ENCODE peak calls at places on chromosomes 3 and 15, in four cellular contexts. U, D, C and E are unnamed samples.

GRCh38 chr3:15606434-15606891 is 4.9 kb downstream of the BTD start:
- DNase-seq in D (peak), U (no peak), C (no peak), E (peak)

GRCh38 chr3:20069178-20069532 is 28.9 kb downstream of the KAT2B start:
- DNase-seq in D (no peak), U (no peak), C (no peak), E (no peak)

GRCh38 chr15:53589526-53590057 is 169.9 kb downstream of the WDR72 start:
- DNase-seq in C (no peak), D (no peak), U (no peak), E (no peak)

GRCh38 chr3:60056394-60056793 is 1006.6 kb upstream of the CFAP20DC start:
- DNase-seq in D (no peak), U (no peak), C (no peak), E (no peak)

GRCh38 chr3:4643904-4644547 is 150.9 kb downstream of the ITPR1 start:
- DNase-seq in U (no peak), D (no peak), C (no peak), E (no peak)

GRCh38 chr3:128805771-128806170 is 73.6 kb upstream of the ACAD9 start:
- DNase-seq in D (peak), U (no peak), C (no peak), E (peak)

GRCh38 chr3:17038900-17039545 is 154.3 kb downstream of the PLCL2 start:
- DNase-seq in D (peak), U (no peak), C (no peak), E (no peak)

GRCh38 chr3:52315977-52316764 is at the start of gene DNAH1:
- DNase-seq in C (no peak), U (no peak), D (no peak), E (no peak)

GRCh38 chr15:69414702-69415161 is 583 bp downstream of the KIF23 start:
- DNase-seq in U (no peak), D (peak), C (peak), E (peak)

GRCh38 chr15:52103217-52104207 is 9.1 kb downstream of the BCL2L10 start:
- DNase-seq in C (no peak), U (peak), D (peak), E (peak)

GRCh38 chr3:122183521-122183892 is at the start of gene CASR:
- DNase-seq in C (no peak), U (no peak), D (peak), E (peak)

GRCh38 chr3:42013652-42014442 is 51.9 kb upstream of the ULK4 start:
- DNase-seq in C (peak), D (no peak), U (no peak), E (no peak)

GRCh38 chr15:65259367-65259781 is 27.3 kb downstream of the PARP16 start:
- DNase-seq in D (no peak), C (peak), U (no peak), E (no peak)

GRCh38 chr3:28940530-28940929 is 340.3 kb upstream of the RBMS3 start:
- DNase-seq in D (no peak), U (no peak), C (no peak), E (peak)

GRCh38 chr3:117104381-117104780 is 394.8 kb downstream of the TUSC7 start:
- DNase-seq in U (no peak), C (no peak), D (no peak), E (no peak)

GRCh38 chr15:31364301-31365031 is 37.8 kb downstream of the KLF13 start:
- DNase-seq in D (peak), U (no peak), C (peak), E (no peak)

GRCh38 chr15:41603411-41603935 is 44.5 kb downstream of the TYRO3 start:
- DNase-seq in C (no peak), D (no peak), U (no peak), E (no peak)

GRCh38 chr15:49815506-49815905 is 194.7 kb downstream of the DTWD1 start:
- DNase-seq in C (no peak), U (no peak), D (no peak), E (no peak)

GRCh38 chr3:71243230-71243629 is 340.3 kb downstream of the FOXP1 start:
- DNase-seq in U (no peak), C (no peak), D (no peak), E (no peak)

GRCh38 chr3:149703474-149703873 is 45.6 kb upstream of the WWTR1 start:
- DNase-seq in C (peak), U (no peak), D (no peak), E (peak)

GRCh38 chr15:63010386-63010785 is 32.2 kb upstream of the TPM1 start:
- DNase-seq in U (no peak), C (no peak), D (no peak), E (no peak)

GRCh38 chr15:59332009-59332408 is 40.7 kb downstream of the MYO1E start:
- DNase-seq in C (no peak), U (no peak), D (no peak), E (no peak)